ENCODE peak calls at places on chromosomes 4 and X, in seven cellular contexts. One of them, this sample, is unnamed.

GRCh38 chrX:132480581-132481203 is 8.1 kb downstream of the MBNL3 start:
- DNase-seq in left ventricle myocardium inferior: no peak
- DNase-seq in transverse colon: peak; percentile 64
- DNase-seq in hepatocyte: peak; percentile 34
- DNase-seq in fibroblast of lung: peak; percentile 17
- DNase-seq in trophoblast cell: peak; percentile 37
- DNase-seq in CD8-positive, alpha-beta T cell: peak; percentile 21
- DNase-seq in this sample: no peak

GRCh38 chr4:6019316-6020263 is 1.4 kb upstream of the C4orf50 start:
- DNase-seq in trophoblast cell: no peak
- DNase-seq in left ventricle myocardium inferior: no peak
- DNase-seq in fibroblast of lung: peak; percentile 29
- DNase-seq in hepatocyte: peak; percentile 86
- DNase-seq in transverse colon: peak; percentile 24
- DNase-seq in CD8-positive, alpha-beta T cell: no peak
- DNase-seq in this sample: no peak

GRCh38 chr4:147831452-147832192 is 99.7 kb downstream of the ARHGAP10 start:
- DNase-seq in transverse colon: peak; percentile 11
- DNase-seq in left ventricle myocardium inferior: no peak
- DNase-seq in fibroblast of lung: peak; percentile 90
- DNase-seq in CD8-positive, alpha-beta T cell: no peak
- DNase-seq in hepatocyte: peak; percentile 61
- DNase-seq in trophoblast cell: peak; percentile 68
- DNase-seq in this sample: peak; percentile 7

GRCh38 chr4:121842862-121843261 is 19.2 kb upstream of the CCNA2 start:
- DNase-seq in trophoblast cell: no peak
- DNase-seq in hepatocyte: no peak
- DNase-seq in transverse colon: no peak
- DNase-seq in left ventricle myocardium inferior: no peak
- DNase-seq in fibroblast of lung: no peak
- DNase-seq in CD8-positive, alpha-beta T cell: no peak
- DNase-seq in this sample: no peak

GRCh38 chrX:151694661-151695582 is at the start of gene PRRG3:
- DNase-seq in trophoblast cell: no peak
- DNase-seq in left ventricle myocardium inferior: no peak
- DNase-seq in fibroblast of lung: no peak
- DNase-seq in CD8-positive, alpha-beta T cell: no peak
- DNase-seq in transverse colon: no peak
- DNase-seq in hepatocyte: peak; percentile 16
- DNase-seq in this sample: no peak

GRCh38 chr4:148210661-148211060 is 231.6 kb downstream of the NR3C2 start:
- DNase-seq in hepatocyte: no peak
- DNase-seq in left ventricle myocardium inferior: no peak
- DNase-seq in trophoblast cell: no peak
- DNase-seq in fibroblast of lung: no peak
- DNase-seq in transverse colon: no peak
- DNase-seq in CD8-positive, alpha-beta T cell: no peak
- DNase-seq in this sample: no peak

GRCh38 chr4:100826067-100826466 is 308.2 kb upstream of the EMCN start:
- DNase-seq in hepatocyte: no peak
- DNase-seq in left ventricle myocardium inferior: no peak
- DNase-seq in transverse colon: no peak
- DNase-seq in CD8-positive, alpha-beta T cell: no peak
- DNase-seq in trophoblast cell: no peak
- DNase-seq in fibroblast of lung: no peak
- DNase-seq in this sample: no peak

GRCh38 chr4:109294006-109294405 is 8.5 kb downstream of the COL25A1 start:
- DNase-seq in left ventricle myocardium inferior: no peak
- DNase-seq in hepatocyte: peak; percentile 15
- DNase-seq in trophoblast cell: peak; percentile 39
- DNase-seq in fibroblast of lung: no peak
- DNase-seq in transverse colon: no peak
- DNase-seq in CD8-positive, alpha-beta T cell: no peak
- DNase-seq in this sample: no peak

GRCh38 chr4:26094911-26095310 is 180.9 kb downstream of the SMIM20 start:
- DNase-seq in hepatocyte: no peak
- DNase-seq in trophoblast cell: no peak
- DNase-seq in transverse colon: no peak
- DNase-seq in CD8-positive, alpha-beta T cell: no peak
- DNase-seq in fibroblast of lung: peak; percentile 23
- DNase-seq in left ventricle myocardium inferior: no peak
- DNase-seq in this sample: no peak

GRCh38 chr4:97593248-97593647 is 550.0 kb downstream of the STPG2 start:
- DNase-seq in left ventricle myocardium inferior: no peak
- DNase-seq in trophoblast cell: no peak
- DNase-seq in hepatocyte: no peak
- DNase-seq in CD8-positive, alpha-beta T cell: no peak
- DNase-seq in fibroblast of lung: no peak
- DNase-seq in transverse colon: no peak
- DNase-seq in this sample: no peak

GRCh38 chr4:18389118-18389517 is 367.6 kb upstream of the LCORL start:
- DNase-seq in fibroblast of lung: no peak
- DNase-seq in transverse colon: no peak
- DNase-seq in trophoblast cell: no peak
- DNase-seq in hepatocyte: no peak
- DNase-seq in left ventricle myocardium inferior: no peak
- DNase-seq in CD8-positive, alpha-beta T cell: no peak
- DNase-seq in this sample: no peak

GRCh38 chrX:123959281-123960063 is 2.0 kb upstream of the STAG2 start:
- DNase-seq in left ventricle myocardium inferior: peak; percentile 50
- DNase-seq in CD8-positive, alpha-beta T cell: peak; percentile 15
- DNase-seq in hepatocyte: peak; percentile 27
- DNase-seq in trophoblast cell: peak; percentile 0
- DNase-seq in transverse colon: peak; percentile 39
- DNase-seq in fibroblast of lung: peak; percentile 36
- DNase-seq in this sample: no peak

GRCh38 chr4:185792384-185793146 is 19.4 kb downstream of the SORBS2 start:
- DNase-seq in trophoblast cell: peak; percentile 34
- DNase-seq in fibroblast of lung: peak; percentile 98
- DNase-seq in transverse colon: no peak
- DNase-seq in CD8-positive, alpha-beta T cell: no peak
- DNase-seq in hepatocyte: peak; percentile 18
- DNase-seq in left ventricle myocardium inferior: no peak
- DNase-seq in this sample: no peak

GRCh38 chr4:73599182-73599581 is 21.1 kb downstream of the RASSF6 start:
- DNase-seq in CD8-positive, alpha-beta T cell: no peak
- DNase-seq in fibroblast of lung: peak; percentile 75
- DNase-seq in left ventricle myocardium inferior: no peak
- DNase-seq in hepatocyte: peak; percentile 84
- DNase-seq in trophoblast cell: peak; percentile 90
- DNase-seq in transverse colon: peak; percentile 80
- DNase-seq in this sample: no peak

GRCh38 chr4:80918004-80918403 is 112.5 kb upstream of the BMP3 start:
- DNase-seq in trophoblast cell: peak; percentile 3
- DNase-seq in fibroblast of lung: peak; percentile 3
- DNase-seq in hepatocyte: no peak
- DNase-seq in CD8-positive, alpha-beta T cell: no peak
- DNase-seq in transverse colon: no peak
- DNase-seq in left ventricle myocardium inferior: no peak
- DNase-seq in this sample: no peak

GRCh38 chr4:141346144-141346543 is 125.4 kb downstream of the ZNF330 start:
- DNase-seq in transverse colon: no peak
- DNase-seq in left ventricle myocardium inferior: no peak
- DNase-seq in hepatocyte: peak; percentile 53
- DNase-seq in trophoblast cell: no peak
- DNase-seq in fibroblast of lung: peak; percentile 64
- DNase-seq in CD8-positive, alpha-beta T cell: no peak
- DNase-seq in this sample: no peak

GRCh38 chrX:73577368-73577767 is 14.4 kb downstream of the CHIC1 start:
- DNase-seq in fibroblast of lung: peak; percentile 86
- DNase-seq in hepatocyte: no peak
- DNase-seq in CD8-positive, alpha-beta T cell: no peak
- DNase-seq in transverse colon: no peak
- DNase-seq in trophoblast cell: no peak
- DNase-seq in left ventricle myocardium inferior: no peak
- DNase-seq in this sample: no peak

GRCh38 chr4:66741081-66741480 is 804.2 kb downstream of the CENPC start:
- DNase-seq in fibroblast of lung: peak; percentile 45
- DNase-seq in trophoblast cell: no peak
- DNase-seq in transverse colon: no peak
- DNase-seq in left ventricle myocardium inferior: no peak
- DNase-seq in hepatocyte: no peak
- DNase-seq in CD8-positive, alpha-beta T cell: no peak
- DNase-seq in this sample: no peak

GRCh38 chr4:37562592-37562991 is 123.6 kb downstream of the RELL1 start:
- DNase-seq in fibroblast of lung: peak; percentile 73
- DNase-seq in left ventricle myocardium inferior: no peak
- DNase-seq in trophoblast cell: peak; percentile 52
- DNase-seq in hepatocyte: no peak
- DNase-seq in CD8-positive, alpha-beta T cell: no peak
- DNase-seq in transverse colon: no peak
- DNase-seq in this sample: no peak

GRCh38 chrX:44183329-44183728 is 160.1 kb downstream of the EFHC2 start:
- DNase-seq in trophoblast cell: peak; percentile 35
- DNase-seq in left ventricle myocardium inferior: no peak
- DNase-seq in hepatocyte: no peak
- DNase-seq in transverse colon: no peak
- DNase-seq in fibroblast of lung: no peak
- DNase-seq in CD8-positive, alpha-beta T cell: no peak
- DNase-seq in this sample: no peak

GRCh38 chrX:103818844-103819243 is 13.2 kb downstream of the RAB9B start:
- DNase-seq in trophoblast cell: no peak
- DNase-seq in CD8-positive, alpha-beta T cell: no peak
- DNase-seq in hepatocyte: peak; percentile 11
- DNase-seq in left ventricle myocardium inferior: no peak
- DNase-seq in transverse colon: no peak
- DNase-seq in fibroblast of lung: no peak
- DNase-seq in this sample: no peak

GRCh38 chr4:119027815-119028214 is 107.8 kb upstream of the MYOZ2 start:
- DNase-seq in fibroblast of lung: no peak
- DNase-seq in trophoblast cell: no peak
- DNase-seq in left ventricle myocardium inferior: no peak
- DNase-seq in transverse colon: no peak
- DNase-seq in CD8-positive, alpha-beta T cell: no peak
- DNase-seq in hepatocyte: no peak
- DNase-seq in this sample: no peak

GRCh38 chr4:119025440-119025839 is 110.2 kb upstream of the MYOZ2 start:
- DNase-seq in hepatocyte: peak; percentile 66
- DNase-seq in trophoblast cell: peak; percentile 79
- DNase-seq in transverse colon: peak; percentile 77
- DNase-seq in fibroblast of lung: peak; percentile 77
- DNase-seq in CD8-positive, alpha-beta T cell: no peak
- DNase-seq in left ventricle myocardium inferior: peak; percentile 37
- DNase-seq in this sample: no peak

GRCh38 chr4:119025916-119026661 is 109.5 kb upstream of the MYOZ2 start:
- DNase-seq in hepatocyte: peak; percentile 70
- DNase-seq in CD8-positive, alpha-beta T cell: no peak
- DNase-seq in fibroblast of lung: peak; percentile 91
- DNase-seq in left ventricle myocardium inferior: no peak
- DNase-seq in trophoblast cell: peak; percentile 88
- DNase-seq in transverse colon: peak; percentile 27
- DNase-seq in this sample: no peak

GRCh38 chr4:119026662-119027444 is 108.8 kb upstream of the MYOZ2 start:
- DNase-seq in hepatocyte: no peak
- DNase-seq in CD8-positive, alpha-beta T cell: no peak
- DNase-seq in fibroblast of lung: no peak
- DNase-seq in left ventricle myocardium inferior: no peak
- DNase-seq in trophoblast cell: no peak
- DNase-seq in transverse colon: peak; percentile 35
- DNase-seq in this sample: no peak

DNA sequence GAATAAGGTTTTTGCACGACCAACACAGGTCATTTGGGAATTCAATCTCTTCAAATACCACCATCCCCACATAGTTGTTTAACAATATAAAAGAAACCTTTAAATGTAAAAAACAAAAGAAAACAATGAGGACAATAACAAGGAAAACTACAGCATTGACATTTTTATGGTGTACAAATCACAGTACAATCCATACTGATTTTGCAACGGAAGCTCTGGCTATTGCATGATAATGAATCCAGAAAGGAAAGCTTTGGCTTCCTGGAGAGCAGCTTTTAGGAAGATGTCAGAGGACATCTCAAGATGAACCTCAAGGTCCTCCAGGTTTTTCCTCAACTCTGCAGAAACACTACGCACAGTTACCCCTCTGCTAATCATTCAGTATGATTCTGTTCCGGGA is 111.5 kb upstream of the MYOZ2 start:
- DNase-seq in transverse colon: no peak
- DNase-seq in hepatocyte: no peak
- DNase-seq in left ventricle myocardium inferior: no peak
- DNase-seq in CD8-positive, alpha-beta T cell: no peak
- DNase-seq in fibroblast of lung: no peak
- DNase-seq in trophoblast cell: no peak
- DNase-seq in this sample: no peak
- H3K27ac ChIP-seq in transverse colon: peak overlapping the region; percentile 91
- H3K27ac ChIP-seq in hepatocyte: no peak overlapping the region
- H3K27ac ChIP-seq in left ventricle myocardium inferior: peak overlapping the region; percentile 86
- H3K27ac ChIP-seq in CD8-positive, alpha-beta T cell: no peak overlapping the region
- H3K27ac ChIP-seq in fibroblast of lung: no peak overlapping the region
- H3K27ac ChIP-seq in trophoblast cell: no peak overlapping the region
- H3K27ac ChIP-seq in this sample: no peak overlapping the region

DNA sequence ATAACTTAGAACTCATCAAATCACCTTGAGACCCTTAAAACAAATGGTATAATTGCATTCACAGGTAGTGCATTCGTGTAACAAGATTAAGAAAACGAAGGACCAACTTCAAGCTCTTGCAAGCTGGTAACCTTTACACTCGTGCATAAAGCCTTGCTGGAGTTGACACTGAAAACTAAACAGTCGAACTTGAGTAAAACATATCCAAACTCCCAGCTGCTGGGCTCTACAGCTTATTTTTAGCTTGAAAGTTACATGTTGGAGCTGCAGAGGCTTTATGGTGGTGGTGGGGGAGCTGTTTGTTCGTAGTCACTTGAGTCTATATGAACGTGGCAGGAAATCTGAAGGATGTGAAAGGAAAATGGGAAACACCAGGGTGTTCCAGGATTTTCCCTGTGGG is 2.7 kb upstream of the WDR1 start:
- DNase-seq in fibroblast of lung: no peak
- DNase-seq in hepatocyte: no peak
- DNase-seq in left ventricle myocardium inferior: no peak
- DNase-seq in trophoblast cell: no peak
- DNase-seq in CD8-positive, alpha-beta T cell: no peak
- DNase-seq in transverse colon: no peak
- DNase-seq in this sample: no peak
- H3K27ac ChIP-seq in fibroblast of lung: no peak overlapping the region
- H3K27ac ChIP-seq in hepatocyte: no peak overlapping the region
- H3K27ac ChIP-seq in left ventricle myocardium inferior: no peak overlapping the region
- H3K27ac ChIP-seq in trophoblast cell: no peak overlapping the region
- H3K27ac ChIP-seq in CD8-positive, alpha-beta T cell: no peak overlapping the region
- H3K27ac ChIP-seq in transverse colon: peak overlapping the region; percentile 99
- H3K27ac ChIP-seq in this sample: no peak overlapping the region

GRCh38 chrX:108224218-108224617 is 132.6 kb downstream of the ATG4A start:
- DNase-seq in left ventricle myocardium inferior: no peak
- DNase-seq in hepatocyte: no peak
- DNase-seq in fibroblast of lung: no peak
- DNase-seq in transverse colon: no peak
- DNase-seq in CD8-positive, alpha-beta T cell: no peak
- DNase-seq in trophoblast cell: no peak
- DNase-seq in this sample: no peak
- H3K27ac ChIP-seq in left ventricle myocardium inferior: no peak overlapping the region
- H3K27ac ChIP-seq in hepatocyte: no peak overlapping the region
- H3K27ac ChIP-seq in fibroblast of lung: no peak overlapping the region
- H3K27ac ChIP-seq in transverse colon: no peak overlapping the region
- H3K27ac ChIP-seq in CD8-positive, alpha-beta T cell: no peak overlapping the region
- H3K27ac ChIP-seq in trophoblast cell: no peak overlapping the region
- H3K27ac ChIP-seq in this sample: no peak overlapping the region

DNA sequence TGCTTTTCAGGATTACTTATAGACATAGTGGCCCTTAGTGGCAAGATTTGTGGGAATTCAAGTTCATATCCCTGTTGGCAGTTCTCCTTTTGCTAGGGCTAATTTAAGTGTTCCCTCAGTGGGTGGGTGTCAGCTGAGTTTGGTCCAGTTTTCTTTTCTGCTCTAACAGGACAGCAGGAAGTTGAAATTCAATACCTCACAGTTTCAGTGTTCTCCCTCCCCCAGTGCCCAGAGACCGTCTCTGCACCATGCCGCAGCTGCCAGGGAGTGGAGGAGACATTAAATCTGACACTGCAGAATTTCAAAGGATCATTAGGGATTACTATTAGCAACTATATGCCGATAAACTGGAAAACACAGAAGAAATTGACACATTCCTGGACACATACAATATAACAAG is 50.7 kb downstream of the UBE2NL start:
- DNase-seq in transverse colon: no peak
- DNase-seq in hepatocyte: no peak
- DNase-seq in CD8-positive, alpha-beta T cell: no peak
- DNase-seq in trophoblast cell: no peak
- DNase-seq in left ventricle myocardium inferior: no peak
- DNase-seq in fibroblast of lung: no peak
- DNase-seq in this sample: no peak
- H3K27ac ChIP-seq in transverse colon: no peak overlapping the region
- H3K27ac ChIP-seq in hepatocyte: no peak overlapping the region
- H3K27ac ChIP-seq in CD8-positive, alpha-beta T cell: no peak overlapping the region
- H3K27ac ChIP-seq in trophoblast cell: no peak overlapping the region
- H3K27ac ChIP-seq in left ventricle myocardium inferior: no peak overlapping the region
- H3K27ac ChIP-seq in fibroblast of lung: no peak overlapping the region
- H3K27ac ChIP-seq in this sample: no peak overlapping the region

This sample was measured in substantia nigra.